ENCODE peak calls at places on chromosome 10, in six cellular contexts. S, L, K, U, B and I are unnamed samples.

GRCh38 chr10:122490268-122490667 is 28.9 kb downstream of the HTRA1 start:
- DNase-seq in S (no peak), L (no peak), K (no peak), U (peak), B (no peak), I (peak)

GRCh38 chr10:7304110-7304509 is 106.7 kb downstream of the SFMBT2 start:
- DNase-seq in S (no peak), L (no peak), K (no peak), U (no peak), B (no peak), I (no peak)

GRCh38 chr10:112435013-112435619 is 11.6 kb downstream of the ZDHHC6 start:
- DNase-seq in S (no peak), L (peak), K (no peak), U (peak), B (no peak), I (peak)

GRCh38 chr10:91908358-91909177 is 718 bp downstream of the FGFBP3 start:
- DNase-seq in S (peak), L (peak), K (peak), U (peak), B (peak), I (no peak)

GRCh38 chr10:19702215-19702614 is 114.0 kb upstream of the PLXDC2 start:
- DNase-seq in S (peak), L (no peak), K (no peak), U (peak), B (no peak), I (no peak)

GRCh38 chr10:2121315-2121714 is 384.0 kb upstream of the ADARB2 start:
- DNase-seq in S (no peak), L (no peak), K (no peak), U (no peak), B (no peak), I (no peak)

GRCh38 chr10:78934499-78934898 is 134.3 kb upstream of the ZMIZ1 start:
- DNase-seq in S (no peak), L (no peak), K (no peak), U (no peak), B (no peak), I (no peak)

GRCh38 chr10:111030042-111030750 is 46.6 kb upstream of the ADRA2A start:
- DNase-seq in S (no peak), L (peak), K (no peak), U (no peak), B (no peak), I (no peak)

GRCh38 chr10:24385776-24386175 is 176.8 kb downstream of the KIAA1217 start:
- DNase-seq in S (peak), L (no peak), K (peak), U (peak), B (no peak), I (no peak)

GRCh38 chr10:11242443-11243386 is 225.0 kb downstream of the CELF2 start:
- DNase-seq in S (no peak), L (peak), K (no peak), U (peak), B (peak), I (no peak)

GRCh38 chr10:116888380-116889055 is 39.2 kb downstream of the ENO4 start:
- DNase-seq in S (peak), L (no peak), K (no peak), U (peak), B (no peak), I (peak)

GRCh38 chr10:72173635-72174296 is 42.0 kb upstream of the ANAPC16 start:
- DNase-seq in S (no peak), L (peak), K (no peak), U (no peak), B (no peak), I (no peak)

GRCh38 chr10:27861781-27862180 is 116.2 kb upstream of the MKX start:
- DNase-seq in S (no peak), L (no peak), K (no peak), U (no peak), B (no peak), I (no peak)

DNA sequence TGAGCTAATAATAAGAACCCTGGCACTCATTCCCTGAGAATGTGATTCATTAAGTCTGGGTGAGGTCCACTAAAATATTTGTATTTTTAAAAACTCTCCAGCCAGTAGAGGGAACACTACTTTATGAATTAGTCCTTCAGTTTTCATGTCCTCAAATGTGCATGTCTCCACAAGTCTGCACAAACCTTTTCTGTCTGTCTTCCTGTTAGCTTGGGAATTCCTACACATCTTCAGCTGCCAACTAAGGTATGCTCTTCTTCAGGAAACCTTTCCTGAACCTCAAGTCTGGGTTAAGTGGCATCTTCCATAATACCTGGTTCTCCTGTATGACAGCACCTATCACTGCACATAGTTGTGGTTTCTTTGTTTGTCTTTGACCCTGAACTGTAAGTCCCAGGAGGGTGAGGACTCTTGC is 119.6 kb upstream of the MKX start:
- DNase-seq in S (no peak), L (no peak), K (no peak), U (no peak), B (no peak), I (no peak)
- TF ChIP-seq CTCF in S (no peak), L (no peak), K (no peak), U (no peak), B (no peak), I (peak)

DNA sequence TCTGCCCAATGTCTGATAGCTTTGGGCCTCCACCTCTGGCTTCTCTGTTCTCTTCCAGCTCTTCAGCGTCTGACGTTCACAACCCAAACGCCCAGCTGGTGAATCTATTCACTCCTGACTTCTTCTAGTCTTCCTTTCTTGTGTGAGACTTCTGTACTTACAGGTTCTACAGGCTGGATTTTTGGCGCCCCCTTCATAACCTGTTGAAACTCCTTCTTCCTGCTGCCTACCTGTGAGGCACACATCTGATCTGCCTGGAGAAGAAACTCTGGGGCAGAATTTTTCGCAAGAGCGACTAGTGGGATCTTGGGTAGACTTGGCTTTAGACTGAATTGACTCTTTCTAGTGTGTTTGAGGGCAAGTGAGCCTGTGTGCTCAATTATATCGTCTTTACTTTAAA is 249.3 kb downstream of the REEP3 start:
- DNase-seq in S (no peak), L (no peak), K (no peak), U (no peak), B (no peak), I (no peak)
- TF ChIP-seq CTCF in S (no peak), L (no peak), K (no peak), U (no peak), B (no peak), I (no peak)

GRCh38 chr10:96585726-96586418 is 940 bp downstream of the TM9SF3 start:
- DNase-seq in S (no peak), L (peak), K (no peak), U (peak), B (no peak), I (no peak)

GRCh38 chr10:96588060-96588554 is 1.3 kb upstream of the TM9SF3 start:
- DNase-seq in S (no peak), L (peak), K (no peak), U (no peak), B (no peak), I (no peak)

GRCh38 chr10:96584474-96584873 is 2.3 kb downstream of the TM9SF3 start:
- DNase-seq in S (no peak), L (no peak), K (no peak), U (no peak), B (no peak), I (no peak)

GRCh38 chr10:96587255-96588059 is 645 bp upstream of the TM9SF3 start:
- DNase-seq in S (peak), L (no peak), K (no peak), U (peak), B (peak), I (peak)

DNA sequence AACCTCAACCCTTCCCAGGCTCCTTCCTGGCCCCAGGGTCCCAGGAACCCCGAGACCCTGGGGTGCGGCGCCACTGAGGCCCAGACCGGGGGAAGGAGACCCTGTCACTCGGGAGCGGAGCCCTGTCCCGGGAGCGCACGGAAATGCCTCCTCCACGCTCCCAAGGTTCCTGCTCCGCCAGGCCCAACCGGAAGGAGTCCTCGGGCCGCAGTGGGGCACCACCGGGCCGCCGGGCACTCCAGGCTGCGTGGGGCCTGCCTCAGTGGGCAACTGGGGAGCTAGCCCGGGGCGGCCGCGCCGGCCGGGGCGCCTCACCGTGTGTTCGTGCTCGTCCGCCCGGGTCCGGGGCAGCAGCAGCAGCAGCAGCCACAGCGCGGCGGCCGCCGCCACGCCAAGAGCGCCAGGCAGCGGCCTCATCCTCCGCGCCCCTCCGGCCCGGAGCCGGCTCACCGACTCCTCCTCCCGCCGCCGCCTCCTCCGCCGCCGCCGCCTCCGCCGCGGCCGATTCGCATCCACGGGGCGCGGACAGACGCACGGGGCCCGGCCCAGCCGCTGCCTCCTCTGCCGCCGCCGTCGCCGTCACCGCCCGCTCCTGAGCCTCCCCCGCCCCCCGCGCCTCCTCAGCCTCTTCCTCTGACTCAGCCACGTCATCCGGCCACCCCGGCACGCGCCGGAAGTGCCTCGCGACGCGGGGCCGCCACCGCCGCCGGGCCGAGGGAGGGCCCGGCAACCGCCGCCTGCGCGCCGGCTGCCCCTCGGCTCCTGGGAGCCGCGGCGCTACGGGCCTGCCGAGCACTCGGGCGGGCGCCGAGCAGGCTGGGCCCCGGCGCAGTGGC is at the start of gene TM9SF3:
- DNase-seq in S (peak), L (peak), K (peak), U (peak), B (peak), I (peak)
- TF ChIP-seq CTCF in S (peak), L (no peak), K (no peak), U (no peak), B (peak), I (no peak)

DNA sequence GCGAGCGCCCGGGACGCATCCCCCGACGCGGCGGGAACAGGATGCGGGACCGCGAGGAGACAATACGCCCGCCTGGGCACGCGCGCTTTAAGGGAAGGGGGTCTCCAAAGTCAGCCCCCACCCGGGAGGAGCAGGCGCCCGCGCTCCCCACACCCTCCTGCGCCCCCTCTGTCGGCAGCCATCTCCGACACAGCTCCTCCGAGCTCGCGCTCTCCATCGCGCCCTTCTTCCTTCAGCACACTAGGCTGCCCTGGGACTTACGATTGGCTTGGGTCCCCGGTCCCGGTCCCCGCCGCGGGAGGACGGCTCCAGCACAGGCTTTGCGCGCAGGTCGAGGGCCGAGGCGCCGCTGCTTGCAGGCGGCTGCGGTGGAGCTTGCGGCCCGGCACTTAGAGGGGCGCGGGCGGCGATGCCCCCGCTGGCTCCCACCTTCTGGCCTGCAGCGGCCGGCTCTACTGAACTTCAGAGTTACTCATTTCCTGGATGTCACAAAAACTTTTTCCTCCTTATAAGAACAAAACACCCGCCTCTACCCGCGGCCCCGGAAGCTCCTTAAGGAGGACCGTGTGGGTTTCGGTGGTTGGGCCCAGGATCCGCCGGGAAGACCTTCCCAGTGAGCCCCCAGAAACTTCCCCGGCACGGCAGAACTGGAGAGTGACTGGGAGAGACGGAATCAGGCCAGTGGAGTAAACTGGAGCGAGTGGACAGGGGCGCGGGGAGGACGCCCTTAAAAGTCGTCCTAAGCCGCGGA is at the start of gene ITPRIP:
- DNase-seq in S (peak), L (peak), K (peak), U (peak), B (peak), I (no peak)
- TF ChIP-seq CTCF in S (peak), L (peak), K (no peak), U (peak), B (peak), I (peak)

DNA sequence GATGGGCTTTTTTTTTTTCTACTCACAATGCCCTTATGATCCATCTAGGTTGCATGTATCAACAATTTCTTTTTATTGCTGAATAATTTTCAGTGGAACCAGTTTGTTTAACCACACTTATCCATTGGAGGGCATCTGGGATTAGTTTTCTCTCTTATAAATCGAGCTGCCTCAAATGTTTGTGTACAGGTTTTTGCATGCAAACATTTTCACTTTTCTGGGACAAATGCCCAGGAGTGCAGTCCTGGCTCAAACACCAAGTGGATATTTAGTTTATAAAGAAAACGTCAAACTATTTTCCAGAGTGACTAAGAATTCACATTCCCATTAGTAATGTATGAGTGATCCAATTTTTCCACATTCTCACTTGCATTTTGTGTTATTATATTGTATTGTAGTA is 313.4 kb downstream of the CXCL12 start:
- DNase-seq in S (no peak), L (no peak), K (no peak), U (peak), B (no peak), I (peak)
- TF ChIP-seq CTCF in S (no peak), L (no peak), K (no peak), U (peak), B (no peak), I (peak)

DNA sequence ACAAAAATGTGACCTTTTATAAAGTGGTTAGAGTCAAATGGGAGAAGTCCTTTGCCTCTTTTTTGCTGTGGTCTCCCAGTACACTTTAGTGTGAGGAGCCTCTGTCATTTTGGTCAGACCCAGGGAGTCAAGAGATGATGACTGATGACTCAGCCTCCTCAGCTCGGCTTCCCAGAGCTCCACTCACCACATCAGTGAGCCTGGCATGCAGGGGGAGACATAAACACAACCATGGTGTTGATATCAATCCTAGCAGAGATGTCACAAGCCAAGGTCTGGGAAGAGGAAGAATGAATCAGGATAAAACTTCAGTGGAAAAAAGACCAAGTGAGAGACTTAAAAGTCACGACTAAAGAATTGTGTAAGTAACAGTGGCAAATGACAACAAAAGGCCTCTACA is 50.1 kb downstream of the TFAM start:
- DNase-seq in S (peak), L (no peak), K (no peak), U (peak), B (no peak), I (peak)
- TF ChIP-seq CTCF in S (peak), L (no peak), K (no peak), U (peak), B (no peak), I (peak)